ENCODE peak calls at places on chromosomes 6 and 20, in seven cellular contexts. I, B, J, C, X, G and N are unnamed samples.

GRCh38 chr6:165245287-165245686 is 64.1 kb downstream of the C6orf118 start:
- DNase-seq in X (peak; percentile 22), I (peak; percentile 30), C (no peak), J (peak; percentile 74), B (peak; percentile 31), G (peak; percentile 1), N (no peak)

GRCh38 chr20:24990810-24991252 is 1.7 kb downstream of the APMAP start:
- DNase-seq in C (no peak), B (no peak), X (no peak), J (no peak), G (peak; percentile 5), I (no peak), N (peak; percentile 13)

GRCh38 chr20:59661621-59662020 is 57.3 kb downstream of the PHACTR3 start:
- DNase-seq in C (no peak), B (no peak), X (no peak), J (no peak), G (no peak), I (no peak), N (no peak)

GRCh38 chr6:159254186-159254585 is 85.0 kb downstream of the FNDC1 start:
- DNase-seq in C (no peak), B (no peak), G (no peak), I (no peak), J (peak; percentile 61), X (no peak), N (no peak)

GRCh38 chr6:158042245-158042798 is 60.7 kb downstream of the SYNJ2 start:
- DNase-seq in I (no peak), C (peak; percentile 69), J (peak; percentile 90), G (no peak), X (peak; percentile 89), B (peak; percentile 72), N (no peak)

GRCh38 chr6:169101981-169102380 is 151.7 kb downstream of the THBS2 start:
- DNase-seq in C (no peak), I (no peak), B (peak; percentile 5), X (no peak), G (no peak), J (peak; percentile 46), N (no peak)

GRCh38 chr20:41003143-41003932 is 25.3 kb upstream of the TOP1 start:
- DNase-seq in G (no peak), I (peak; percentile 29), C (peak; percentile 98), B (peak; percentile 99), X (no peak), J (peak; percentile 97), N (no peak)

GRCh38 chr6:155026366-155027045 is 31.4 kb downstream of the TIAM2 start:
- DNase-seq in I (no peak), G (no peak), C (peak; percentile 82), B (peak; percentile 92), J (peak; percentile 95), X (no peak), N (no peak)

GRCh38 chr6:79377830-79378460 is 143.5 kb upstream of the HMGN3 start:
- DNase-seq in C (no peak), B (peak; percentile 46), G (no peak), I (peak; percentile 9), J (no peak), X (no peak), N (peak; percentile 23)

GRCh38 chr6:160007581-160007980 is 38.7 kb downstream of the IGF2R start:
- DNase-seq in I (no peak), J (no peak), C (no peak), G (no peak), X (no peak), B (no peak), N (no peak)

GRCh38 chr20:45111285-45111684 is 3.7 kb downstream of the WFDC5 start:
- DNase-seq in C (no peak), X (no peak), B (no peak), G (no peak), I (no peak), J (no peak), N (no peak)

GRCh38 chr20:9397928-9398327 is 116.5 kb upstream of the LAMP5 start:
- DNase-seq in C (no peak), B (no peak), G (peak; percentile 63), J (no peak), X (no peak), I (no peak), N (peak; percentile 57)

GRCh38 chr6:159252955-159253508 is 83.8 kb downstream of the FNDC1 start:
- DNase-seq in X (peak; percentile 65), B (peak; percentile 39), J (peak; percentile 58), G (peak; percentile 68), C (peak; percentile 33), I (peak; percentile 88), N (peak; percentile 22)

GRCh38 chr6:125818225-125818657 is 27.5 kb downstream of the NCOA7 start:
- DNase-seq in B (no peak), G (no peak), I (no peak), X (no peak), J (peak; percentile 19), C (no peak), N (peak; percentile 21)

GRCh38 chr6:49336514-49337131 is 126.4 kb downstream of the MMUT start:
- DNase-seq in I (peak; percentile 9), C (no peak), J (no peak), B (no peak), X (no peak), G (peak; percentile 23), N (no peak)

GRCh38 chr6:13586936-13587542 is 12.6 kb downstream of the SIRT5 start:
- DNase-seq in X (no peak), C (no peak), G (no peak), B (no peak), I (no peak), J (peak; percentile 23), N (no peak)

GRCh38 chr20:35823937-35824336 is 52.1 kb downstream of the PHF20 start:
- DNase-seq in I (peak; percentile 59), C (no peak), B (no peak), X (no peak), G (no peak), J (no peak), N (no peak)

GRCh38 chr6:44868335-44868668 is 459.8 kb upstream of the RUNX2 start:
- DNase-seq in G (no peak), C (no peak), I (no peak), X (no peak), J (no peak), B (no peak), N (no peak)

GRCh38 chr6:138378463-138378862 is 758 bp downstream of the SMIM28 start:
- DNase-seq in B (no peak), J (no peak), I (peak; percentile 57), X (no peak), C (no peak), G (no peak), N (no peak)

GRCh38 chr6:30265594-30265993 is 52.4 kb upstream of the TRIM26 start:
- DNase-seq in X (no peak), I (no peak), G (no peak), B (no peak), J (no peak), C (no peak), N (no peak)

GRCh38 chr6:112501705-112502104 is 154.6 kb downstream of the RFPL4B start:
- DNase-seq in C (no peak), X (peak; percentile 63), G (no peak), J (no peak), I (peak; percentile 61), B (no peak), N (no peak)

GRCh38 chr20:47142782-47143170 is 213.7 kb downstream of the ZMYND8 start:
- DNase-seq in C (no peak), J (no peak), I (no peak), X (no peak), B (no peak), G (no peak), N (no peak)

GRCh38 chr20:37630993-37631392 is 62.8 kb upstream of the CTNNBL1 start:
- DNase-seq in J (no peak), G (no peak), B (no peak), X (no peak), C (no peak), I (no peak), N (no peak)
- TF ChIP-seq EZH2phosphoT487 in J (no peak), G (no peak), B (no peak), X (no peak), C (no peak), I (no peak), N (no peak)

GRCh38 chr6:36075656-36076055 is 48.0 kb downstream of the MAPK14 start:
- DNase-seq in J (no peak), G (peak; percentile 43), B (peak; percentile 30), I (peak; percentile 53), X (peak; percentile 8), C (peak; percentile 6), N (no peak)
- TF ChIP-seq EZH2phosphoT487 in J (no peak), G (no peak), B (no peak), I (no peak), X (no peak), C (no peak), N (no peak)

GRCh38 chr20:3648941-3649340 is 14.3 kb downstream of the GFRA4 start:
- DNase-seq in J (no peak), C (no peak), G (no peak), X (peak; percentile 53), I (no peak), B (no peak), N (no peak)

GRCh38 chr20:3645309-3646066 is 17.7 kb downstream of the GFRA4 start:
- DNase-seq in B (peak; percentile 23), J (no peak), G (no peak), C (no peak), I (no peak), X (no peak), N (no peak)

GRCh38 chr20:3646651-3647050 is 16.5 kb downstream of the GFRA4 start:
- DNase-seq in J (no peak), I (no peak), G (no peak), X (no peak), B (peak; percentile 33), C (no peak), N (no peak)

GRCh38 chr20:3647418-3647817 is 15.8 kb downstream of the GFRA4 start:
- DNase-seq in I (no peak), X (no peak), J (no peak), B (no peak), C (no peak), G (no peak), N (no peak)

GRCh38 chr20:3646067-3646440 is 17.1 kb downstream of the GFRA4 start:
- DNase-seq in B (peak; percentile 69), C (no peak), J (peak; percentile 39), X (no peak), G (no peak), I (no peak), N (no peak)
- TF ChIP-seq EZH2phosphoT487 in B (no peak), C (no peak), J (no peak), X (no peak), G (no peak), I (no peak), N (no peak)

GRCh38 chr20:62678553-62678952 is 30.1 kb upstream of the NTSR1 start:
- DNase-seq in C (no peak), J (no peak), X (no peak), I (no peak), B (no peak), G (no peak), N (no peak)

GRCh38 chr20:62676976-62677375 is 31.7 kb upstream of the NTSR1 start:
- DNase-seq in X (no peak), B (no peak), J (no peak), C (no peak), I (no peak), G (no peak), N (no peak)

GRCh38 chr20:62683136-62683535 is 25.5 kb upstream of the NTSR1 start:
- DNase-seq in G (no peak), B (no peak), C (no peak), I (no peak), J (no peak), X (no peak), N (no peak)

GRCh38 chr20:62677678-62678077 is 31.0 kb upstream of the NTSR1 start:
- DNase-seq in J (no peak), X (no peak), G (no peak), I (no peak), B (no peak), C (no peak), N (no peak)

GRCh38 chr20:62679978-62680589 is 28.6 kb upstream of the NTSR1 start:
- DNase-seq in B (no peak), G (peak; percentile 24), C (no peak), X (no peak), J (no peak), I (no peak), N (no peak)
- TF ChIP-seq EZH2phosphoT487 in B (no peak), G (no peak), C (no peak), X (no peak), J (no peak), I (no peak), N (no peak)